ENCODE peak calls at places on chromosomes 5 and 9, in six cellular contexts. M, U, G, Q, F and E are unnamed samples.

GRCh38 chr5:169249001-169249400 is 51.9 kb downstream of the SLIT3 start:
- DNase-seq in M (no peak), U (no peak), G (no peak), Q (no peak), F (no peak), E (no peak)

GRCh38 chr5:147539053-147539452 is 29.2 kb upstream of the DPYSL3 start:
- DNase-seq in M (no peak), U (no peak), G (no peak), Q (no peak), F (peak; percentile 60), E (no peak)

GRCh38 chr5:127746756-127747155 is 43.6 kb downstream of the CCDC192 start:
- DNase-seq in M (no peak), U (no peak), G (peak; percentile 55), Q (no peak), F (peak; percentile 29), E (no peak)

GRCh38 chr5:13994606-13995336 is 50.3 kb upstream of the DNAH5 start:
- DNase-seq in M (no peak), U (no peak), G (no peak), Q (no peak), F (no peak), E (peak; percentile 33)

GRCh38 chr5:55471468-55471867 is 63.3 kb downstream of the PLPP1 start:
- DNase-seq in M (no peak), U (no peak), G (no peak), Q (no peak), F (no peak), E (no peak)

GRCh38 chr9:112334319-112334828 is 955 bp upstream of the PTBP3 start:
- DNase-seq in M (no peak), U (no peak), G (peak; percentile 46), Q (no peak), F (peak; percentile 51), E (peak; percentile 14)

GRCh38 chr9:115296831-115297565 is 179.0 kb upstream of the TNC start:
- DNase-seq in M (no peak), U (no peak), G (no peak), Q (no peak), F (peak; percentile 58), E (no peak)

GRCh38 chr9:83441390-83441789 is 96.8 kb downstream of the FRMD3 start:
- DNase-seq in M (no peak), U (no peak), G (peak; percentile 50), Q (no peak), F (no peak), E (no peak)

GRCh38 chr5:99099691-99100090 is 170.9 kb upstream of the CHD1 start:
- DNase-seq in M (no peak), U (no peak), G (no peak), Q (no peak), F (no peak), E (no peak)

GRCh38 chr5:135745897-135746500 is 88.5 kb upstream of the SLC25A48 start:
- DNase-seq in M (no peak), U (no peak), G (no peak), Q (no peak), F (no peak), E (no peak)

GRCh38 chr5:75384218-75384617 is 47.2 kb downstream of the HMGCR start:
- DNase-seq in M (no peak), U (no peak), G (no peak), Q (no peak), F (no peak), E (no peak)

GRCh38 chr9:131334568-131335105 is 45.1 kb downstream of the PLPP7 start:
- DNase-seq in M (no peak), U (no peak), G (no peak), Q (no peak), F (no peak), E (peak; percentile 39)

GRCh38 chr9:128972956-128973355 is 25.5 kb downstream of the NUP188 start:
- DNase-seq in M (no peak), U (no peak), G (no peak), Q (no peak), F (peak; percentile 76), E (no peak)

GRCh38 chr5:56316302-56316994 is 83.3 kb upstream of the ANKRD55 start:
- DNase-seq in M (no peak), U (no peak), G (no peak), Q (no peak), F (no peak), E (no peak)

GRCh38 chr5:173451031-173451430 is 122.8 kb upstream of the STC2 start:
- DNase-seq in M (no peak), U (no peak), G (peak; percentile 69), Q (no peak), F (peak; percentile 37), E (peak; percentile 27)

GRCh38 chr9:114588671-114589526 is 1.3 kb downstream of the ATP6V1G1 start:
- DNase-seq in M (no peak), U (no peak), G (peak; percentile 48), Q (no peak), F (peak; percentile 61), E (peak; percentile 15)

GRCh38 chr5:115262066-115262404 is 642 bp downstream of the PGGT1B start:
- DNase-seq in M (no peak), U (no peak), G (no peak), Q (no peak), F (peak; percentile 32), E (peak; percentile 44)

GRCh38 chr9:131423171-131423581 is 29.3 kb downstream of the PRRC2B start:
- DNase-seq in M (peak; percentile 44), U (peak; percentile 66), G (no peak), Q (peak; percentile 75), F (peak; percentile 87), E (no peak)

GRCh38 chr5:172554562-172554961 is 86.5 kb upstream of the NEURL1B start:
- DNase-seq in M (no peak), U (no peak), G (no peak), Q (no peak), F (no peak), E (no peak)

GRCh38 chr5:76942581-76942980 is 10.3 kb upstream of the CRHBP start:
- DNase-seq in M (no peak), U (no peak), G (no peak), Q (no peak), F (peak; percentile 93), E (no peak)

GRCh38 chr9:7173139-7173538 is 415.4 kb downstream of the KDM4C start:
- DNase-seq in M (no peak), U (no peak), G (no peak), Q (no peak), F (no peak), E (no peak)

GRCh38 chr5:16345454-16345853 is 120.1 kb downstream of the ZNF622 start:
- DNase-seq in M (no peak), U (no peak), G (no peak), Q (no peak), F (peak; percentile 27), E (no peak)

GRCh38 chr5:74918232-74918669 is 52.1 kb upstream of the FAM169A start:
- DNase-seq in M (no peak), U (no peak), G (no peak), Q (no peak), F (no peak), E (no peak)

GRCh38 chr9:26459959-26460358 is 432.6 kb downstream of the CAAP1 start:
- DNase-seq in M (no peak), U (no peak), G (no peak), Q (no peak), F (no peak), E (no peak)

GRCh38 chr9:94993821-94994165 is 267.3 kb downstream of the AOPEP start:
- DNase-seq in M (no peak), U (no peak), G (peak; percentile 51), Q (no peak), F (no peak), E (no peak)

GRCh38 chr5:41524174-41524573 is 13.8 kb upstream of the PLCXD3 start:
- DNase-seq in M (no peak), U (no peak), G (no peak), Q (no peak), F (no peak), E (no peak)

GRCh38 chr5:117665121-117665520 is 1090.5 kb upstream of the SEMA6A start:
- DNase-seq in M (no peak), U (no peak), G (no peak), Q (no peak), F (no peak), E (no peak)